ENCODE peak calls at places on chromosomes 16 and 17, in six cellular contexts. One of them, this sample, is unnamed.

GRCh38 chr17:41008811-41009210 is at the start of gene KRTAP3-1:
- DNase-seq in PC-3: no peak
- DNase-seq in HCT116: no peak
- DNase-seq in GM23248: no peak
- DNase-seq in SK-N-SH: no peak
- DNase-seq in MM.1S: no peak
- DNase-seq in this sample: no peak

GRCh38 chr16:29837833-29838232 is 17.6 kb downstream of the MVP start:
- DNase-seq in PC-3: no peak
- DNase-seq in HCT116: no peak
- DNase-seq in GM23248: no peak
- DNase-seq in SK-N-SH: no peak
- DNase-seq in MM.1S: no peak
- DNase-seq in this sample: no peak

GRCh38 chr17:58316260-58316960 is 12.2 kb downstream of the TSPOAP1 start:
- DNase-seq in PC-3: no peak
- DNase-seq in HCT116: no peak
- DNase-seq in GM23248: no peak
- DNase-seq in SK-N-SH: peak
- DNase-seq in MM.1S: no peak
- DNase-seq in this sample: no peak

GRCh38 chr17:50638572-50638850 is 3.8 kb downstream of the ABCC3 start:
- DNase-seq in PC-3: peak
- DNase-seq in HCT116: no peak
- DNase-seq in GM23248: peak
- DNase-seq in SK-N-SH: no peak
- DNase-seq in MM.1S: no peak
- DNase-seq in this sample: no peak

GRCh38 chr16:1920727-1921155 is 2.5 kb upstream of the HS3ST6 start:
- DNase-seq in PC-3: peak
- DNase-seq in HCT116: no peak
- DNase-seq in GM23248: peak
- DNase-seq in SK-N-SH: peak
- DNase-seq in MM.1S: peak
- DNase-seq in this sample: peak

GRCh38 chr17:66717680-66718079 is 117.2 kb upstream of the CACNG5 start:
- DNase-seq in PC-3: peak
- DNase-seq in HCT116: no peak
- DNase-seq in GM23248: no peak
- DNase-seq in SK-N-SH: no peak
- DNase-seq in MM.1S: no peak
- DNase-seq in this sample: no peak

GRCh38 chr17:77323413-77324171 is 182.8 kb downstream of the SEC14L1 start:
- DNase-seq in PC-3: peak
- DNase-seq in HCT116: no peak
- DNase-seq in GM23248: peak
- DNase-seq in SK-N-SH: peak
- DNase-seq in MM.1S: no peak
- DNase-seq in this sample: no peak

GRCh38 chr17:9519873-9520272 is 55.7 kb downstream of the STX8 start:
- DNase-seq in PC-3: no peak
- DNase-seq in HCT116: no peak
- DNase-seq in GM23248: no peak
- DNase-seq in SK-N-SH: no peak
- DNase-seq in MM.1S: no peak
- DNase-seq in this sample: no peak

GRCh38 chr16:72172105-72173034 is at the start of gene PMFBP1:
- DNase-seq in PC-3: peak
- DNase-seq in HCT116: no peak
- DNase-seq in GM23248: peak
- DNase-seq in SK-N-SH: no peak
- DNase-seq in MM.1S: peak
- DNase-seq in this sample: no peak

GRCh38 chr17:48001187-48001586 is 30.3 kb downstream of the CDK5RAP3 start:
- DNase-seq in PC-3: no peak
- DNase-seq in HCT116: no peak
- DNase-seq in GM23248: peak
- DNase-seq in SK-N-SH: no peak
- DNase-seq in MM.1S: no peak
- DNase-seq in this sample: no peak
- H3K9ac ChIP-seq in PC-3: no peak
- H3K9ac ChIP-seq in HCT116: no peak
- H3K9ac ChIP-seq in GM23248: no peak
- H3K9ac ChIP-seq in SK-N-SH: no peak
- H3K9ac ChIP-seq in MM.1S: no peak
- H3K9ac ChIP-seq in this sample: no peak

GRCh38 chr17:82097919-82098168 is 192 bp downstream of the FASN start:
- DNase-seq in PC-3: no peak
- DNase-seq in HCT116: no peak
- DNase-seq in GM23248: no peak
- DNase-seq in SK-N-SH: no peak
- DNase-seq in MM.1S: no peak
- DNase-seq in this sample: no peak

GRCh38 chr17:82096709-82097186 is 1.3 kb downstream of the FASN start:
- DNase-seq in PC-3: no peak
- DNase-seq in HCT116: no peak
- DNase-seq in GM23248: no peak
- DNase-seq in SK-N-SH: no peak
- DNase-seq in MM.1S: no peak
- DNase-seq in this sample: no peak

GRCh38 chr17:82097187-82097918 is 683 bp downstream of the FASN start:
- DNase-seq in PC-3: peak
- DNase-seq in HCT116: no peak
- DNase-seq in GM23248: peak
- DNase-seq in SK-N-SH: peak
- DNase-seq in MM.1S: peak
- DNase-seq in this sample: peak

GRCh38 chr17:82094931-82095776 is 2.9 kb downstream of the FASN start:
- DNase-seq in PC-3: no peak
- DNase-seq in HCT116: no peak
- DNase-seq in GM23248: no peak
- DNase-seq in SK-N-SH: no peak
- DNase-seq in MM.1S: no peak
- DNase-seq in this sample: no peak

GRCh38 chr17:82095777-82096708 is 2.0 kb downstream of the FASN start:
- DNase-seq in PC-3: peak
- DNase-seq in HCT116: no peak
- DNase-seq in GM23248: no peak
- DNase-seq in SK-N-SH: no peak
- DNase-seq in MM.1S: no peak
- DNase-seq in this sample: no peak
- TF ChIP-seq EZH2phosphoT487 in PC-3: no peak
- TF ChIP-seq EZH2phosphoT487 in HCT116: no peak
- TF ChIP-seq EZH2phosphoT487 in GM23248: no peak
- TF ChIP-seq EZH2phosphoT487 in SK-N-SH: no peak
- TF ChIP-seq EZH2phosphoT487 in MM.1S: no peak
- TF ChIP-seq EZH2phosphoT487 in this sample: no peak

GRCh38 chr16:4636196-4636595 is 11.6 kb downstream of the MGRN1 start:
- DNase-seq in PC-3: no peak
- DNase-seq in HCT116: no peak
- DNase-seq in GM23248: no peak
- DNase-seq in SK-N-SH: no peak
- DNase-seq in MM.1S: no peak
- DNase-seq in this sample: no peak
- H3K4me3 ChIP-seq in PC-3: no peak
- H3K4me3 ChIP-seq in HCT116: no peak
- H3K4me3 ChIP-seq in GM23248: no peak
- H3K4me3 ChIP-seq in SK-N-SH: no peak
- H3K4me3 ChIP-seq in MM.1S: no peak
- H3K4me3 ChIP-seq in this sample: no peak

DNA sequence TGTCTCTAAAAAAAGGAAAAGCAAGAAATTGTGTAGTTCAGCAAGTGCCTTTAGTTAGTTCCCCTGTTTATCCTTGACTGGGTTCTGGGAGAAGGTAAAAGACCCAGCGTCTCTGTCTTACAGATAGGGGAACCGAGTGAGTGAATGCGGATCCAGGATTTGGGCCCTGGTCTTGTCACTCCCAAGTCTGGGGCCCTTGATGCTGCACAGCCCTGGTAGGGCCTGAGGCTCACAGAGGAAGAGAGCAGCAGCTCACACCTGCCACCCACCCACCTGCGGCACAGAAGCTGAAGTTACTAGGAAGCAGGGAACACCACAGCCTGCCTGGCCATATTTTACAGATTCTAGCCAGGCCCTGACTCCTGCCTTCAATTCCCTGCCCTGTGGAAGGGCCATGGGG is 22.2 kb downstream of the LASP1 start:
- DNase-seq in PC-3: no peak
- DNase-seq in HCT116: no peak
- DNase-seq in GM23248: no peak
- DNase-seq in SK-N-SH: no peak
- DNase-seq in MM.1S: no peak
- DNase-seq in this sample: no peak
- H3K9ac ChIP-seq in PC-3: no peak
- H3K9ac ChIP-seq in HCT116: no peak
- H3K9ac ChIP-seq in GM23248: no peak
- H3K9ac ChIP-seq in SK-N-SH: no peak
- H3K9ac ChIP-seq in MM.1S: no peak
- H3K9ac ChIP-seq in this sample: no peak

GRCh38 chr16:50399411-50399810 is 30.6 kb upstream of the BRD7 start:
- DNase-seq in PC-3: no peak
- DNase-seq in HCT116: no peak
- DNase-seq in GM23248: no peak
- DNase-seq in SK-N-SH: no peak
- DNase-seq in MM.1S: no peak
- DNase-seq in this sample: no peak
- TF ChIP-seq EZH2phosphoT487 in PC-3: no peak
- TF ChIP-seq EZH2phosphoT487 in HCT116: no peak
- TF ChIP-seq EZH2phosphoT487 in GM23248: no peak
- TF ChIP-seq EZH2phosphoT487 in SK-N-SH: no peak
- TF ChIP-seq EZH2phosphoT487 in MM.1S: no peak
- TF ChIP-seq EZH2phosphoT487 in this sample: no peak

GRCh38 chr16:796296-797119 is 4.0 kb downstream of the GNG13 start:
- DNase-seq in PC-3: no peak
- DNase-seq in HCT116: no peak
- DNase-seq in GM23248: no peak
- DNase-seq in SK-N-SH: no peak
- DNase-seq in MM.1S: no peak
- DNase-seq in this sample: no peak

GRCh38 chr16:794091-794842 is 5.8 kb downstream of the CHTF18 start:
- DNase-seq in PC-3: no peak
- DNase-seq in HCT116: no peak
- DNase-seq in GM23248: no peak
- DNase-seq in SK-N-SH: no peak
- DNase-seq in MM.1S: no peak
- DNase-seq in this sample: peak

GRCh38 chr16:795580-796229 is 4.8 kb downstream of the GNG13 start:
- DNase-seq in PC-3: peak
- DNase-seq in HCT116: peak
- DNase-seq in GM23248: no peak
- DNase-seq in SK-N-SH: no peak
- DNase-seq in MM.1S: no peak
- DNase-seq in this sample: no peak

GRCh38 chr16:793414-793813 is 5.0 kb downstream of the CHTF18 start:
- DNase-seq in PC-3: no peak
- DNase-seq in HCT116: no peak
- DNase-seq in GM23248: no peak
- DNase-seq in SK-N-SH: no peak
- DNase-seq in MM.1S: peak
- DNase-seq in this sample: no peak

DNA sequence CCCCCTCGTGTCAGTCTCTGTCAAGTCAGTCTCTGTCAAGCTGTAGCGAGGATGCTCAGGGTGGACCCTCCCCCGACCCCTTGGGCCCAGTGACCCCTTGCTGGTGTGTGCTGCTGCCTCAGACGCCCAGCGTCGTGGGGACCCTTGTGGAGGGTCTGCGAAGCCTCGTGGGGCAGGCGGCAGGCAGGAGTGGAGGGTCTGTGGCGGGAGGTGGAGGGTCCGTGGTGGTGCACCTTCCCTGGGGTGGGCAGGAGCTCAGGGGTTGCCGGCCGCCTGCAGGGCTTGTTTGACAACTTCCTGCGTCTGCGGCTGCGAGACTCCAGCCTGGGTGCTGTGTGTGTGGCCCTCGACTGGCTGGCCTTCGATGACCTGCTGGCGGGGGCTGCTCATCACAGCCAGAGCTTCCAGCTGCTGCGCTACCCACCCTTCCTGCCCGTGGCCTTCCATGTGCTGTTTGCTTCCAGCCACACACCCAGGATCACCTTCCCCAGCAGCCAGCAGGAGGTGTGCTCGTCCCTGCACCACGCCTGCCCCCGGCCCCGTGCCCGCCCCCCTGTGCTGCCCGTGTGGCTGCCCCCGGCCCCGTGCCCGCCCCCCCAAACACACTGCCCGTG is 5.6 kb downstream of the GNG13 start:
- DNase-seq in PC-3: no peak
- DNase-seq in HCT116: no peak
- DNase-seq in GM23248: no peak
- DNase-seq in SK-N-SH: no peak
- DNase-seq in MM.1S: no peak
- DNase-seq in this sample: no peak
- H3K4me3 ChIP-seq in PC-3: no peak
- H3K4me3 ChIP-seq in HCT116: no peak
- H3K4me3 ChIP-seq in GM23248: no peak
- H3K4me3 ChIP-seq in SK-N-SH: no peak
- H3K4me3 ChIP-seq in MM.1S: no peak
- H3K4me3 ChIP-seq in this sample: no peak

DNA sequence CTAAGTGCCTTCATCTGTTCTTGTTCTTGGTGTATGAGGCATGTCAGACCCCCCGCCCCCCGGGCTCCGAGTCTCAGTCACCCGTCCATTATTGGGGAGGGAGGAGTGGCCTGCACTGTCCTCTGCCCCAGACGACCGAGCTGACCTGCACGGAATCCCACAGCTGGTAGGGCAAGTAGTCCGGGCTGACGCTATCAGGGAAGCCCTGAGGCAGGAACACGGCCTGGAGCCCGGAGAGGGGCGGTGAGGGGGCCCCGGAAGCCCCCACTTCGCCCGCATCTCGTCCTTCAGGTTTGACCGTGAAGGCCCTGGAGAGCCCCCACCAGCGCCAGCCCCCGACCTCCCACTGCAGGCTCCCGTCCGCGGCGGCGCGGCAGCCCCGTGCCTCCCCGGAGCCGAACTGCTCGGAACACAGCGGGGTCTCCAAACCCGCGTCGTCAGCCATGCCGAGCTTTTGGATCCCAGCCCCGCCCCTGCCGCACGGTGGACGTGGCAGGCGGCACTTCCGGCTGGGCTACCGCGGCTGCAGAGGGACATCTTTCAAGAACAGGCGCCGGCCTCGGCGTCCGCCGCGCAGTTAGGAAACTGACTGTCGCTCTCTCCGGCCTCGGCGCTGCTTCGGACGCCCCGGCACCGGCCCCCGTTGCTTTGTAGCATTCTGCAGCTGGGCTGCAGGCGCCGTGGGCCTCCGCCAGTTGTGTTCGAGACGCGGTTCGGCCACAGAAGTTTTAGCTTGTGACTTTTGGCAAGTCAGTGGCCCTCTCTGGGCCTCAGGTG is at the start of gene RUSF1:
- DNase-seq in PC-3: peak
- DNase-seq in HCT116: peak
- DNase-seq in GM23248: peak
- DNase-seq in SK-N-SH: peak
- DNase-seq in MM.1S: peak
- DNase-seq in this sample: peak
- H3K9ac ChIP-seq in PC-3: peak
- H3K9ac ChIP-seq in HCT116: peak
- H3K9ac ChIP-seq in GM23248: peak
- H3K9ac ChIP-seq in SK-N-SH: peak
- H3K9ac ChIP-seq in MM.1S: peak
- H3K9ac ChIP-seq in this sample: peak

This sample was measured in neural progenitor cell.